ENCODE peak calls at places on chromosome 14, in ten cellular contexts. One of them, this sample, is unnamed.
A peak's percentile ranks its signal among the peaks of the same experiment; 100 is the strongest.

GRCh38 chr14:52061380-52061779 is 7.5 kb downstream of the NID2 start:
- DNase-seq in ovary: no peak
- DNase-seq in heart left ventricle: peak; percentile 62
- DNase-seq in PC-9: no peak
- DNase-seq in heart right ventricle: peak; percentile 75
- DNase-seq in tibial artery: no peak
- DNase-seq in psoas muscle: no peak
- DNase-seq in tibial nerve: no peak
- DNase-seq in fibroblast of lung: peak; percentile 51
- DNase-seq in thoracic aorta: no peak
- DNase-seq in this sample: no peak

GRCh38 chr14:55133416-55133815 is 4.4 kb downstream of the LGALS3 start:
- DNase-seq in tibial nerve: no peak
- DNase-seq in tibial artery: no peak
- DNase-seq in heart left ventricle: no peak
- DNase-seq in ovary: no peak
- DNase-seq in fibroblast of lung: peak; percentile 68
- DNase-seq in PC-9: no peak
- DNase-seq in heart right ventricle: no peak
- DNase-seq in psoas muscle: no peak
- DNase-seq in thoracic aorta: no peak
- DNase-seq in this sample: no peak

GRCh38 chr14:66011855-66012254 is 474.3 kb upstream of the CCDC196 start:
- DNase-seq in heart right ventricle: no peak
- DNase-seq in thoracic aorta: no peak
- DNase-seq in fibroblast of lung: no peak
- DNase-seq in psoas muscle: no peak
- DNase-seq in heart left ventricle: no peak
- DNase-seq in tibial artery: no peak
- DNase-seq in tibial nerve: no peak
- DNase-seq in PC-9: no peak
- DNase-seq in ovary: no peak
- DNase-seq in this sample: no peak

GRCh38 chr14:57897148-57897547 is 31.3 kb upstream of the SLC35F4 start:
- DNase-seq in heart left ventricle: no peak
- DNase-seq in heart right ventricle: no peak
- DNase-seq in tibial artery: no peak
- DNase-seq in psoas muscle: no peak
- DNase-seq in thoracic aorta: no peak
- DNase-seq in ovary: no peak
- DNase-seq in PC-9: no peak
- DNase-seq in fibroblast of lung: no peak
- DNase-seq in tibial nerve: no peak
- DNase-seq in this sample: no peak

GRCh38 chr14:41859336-41859735 is 252.7 kb downstream of the LRFN5 start:
- DNase-seq in thoracic aorta: no peak
- DNase-seq in PC-9: no peak
- DNase-seq in psoas muscle: no peak
- DNase-seq in tibial artery: no peak
- DNase-seq in ovary: no peak
- DNase-seq in heart left ventricle: no peak
- DNase-seq in fibroblast of lung: peak; percentile 64
- DNase-seq in tibial nerve: no peak
- DNase-seq in heart right ventricle: no peak
- DNase-seq in this sample: no peak

GRCh38 chr14:93959239-93960107 is 16.9 kb downstream of the ASB2 start:
- DNase-seq in ovary: no peak
- DNase-seq in fibroblast of lung: peak; percentile 62
- DNase-seq in tibial artery: no peak
- DNase-seq in heart right ventricle: peak; percentile 49
- DNase-seq in tibial nerve: no peak
- DNase-seq in PC-9: peak; percentile 80
- DNase-seq in thoracic aorta: peak; percentile 53
- DNase-seq in psoas muscle: peak; percentile 93
- DNase-seq in heart left ventricle: peak; percentile 56
- DNase-seq in this sample: peak; percentile 72

GRCh38 chr14:24058951-24059475 is 7.2 kb downstream of the CARMIL3 start:
- DNase-seq in ovary: no peak
- DNase-seq in fibroblast of lung: no peak
- DNase-seq in psoas muscle: no peak
- DNase-seq in heart left ventricle: no peak
- DNase-seq in tibial artery: no peak
- DNase-seq in thoracic aorta: no peak
- DNase-seq in PC-9: no peak
- DNase-seq in tibial nerve: no peak
- DNase-seq in heart right ventricle: no peak
- DNase-seq in this sample: no peak

GRCh38 chr14:70096866-70097265 is 91.9 kb downstream of the SLC8A3 start:
- DNase-seq in heart right ventricle: no peak
- DNase-seq in tibial nerve: no peak
- DNase-seq in psoas muscle: no peak
- DNase-seq in heart left ventricle: no peak
- DNase-seq in ovary: no peak
- DNase-seq in fibroblast of lung: peak; percentile 3
- DNase-seq in PC-9: no peak
- DNase-seq in thoracic aorta: no peak
- DNase-seq in tibial artery: no peak
- DNase-seq in this sample: no peak

DNA sequence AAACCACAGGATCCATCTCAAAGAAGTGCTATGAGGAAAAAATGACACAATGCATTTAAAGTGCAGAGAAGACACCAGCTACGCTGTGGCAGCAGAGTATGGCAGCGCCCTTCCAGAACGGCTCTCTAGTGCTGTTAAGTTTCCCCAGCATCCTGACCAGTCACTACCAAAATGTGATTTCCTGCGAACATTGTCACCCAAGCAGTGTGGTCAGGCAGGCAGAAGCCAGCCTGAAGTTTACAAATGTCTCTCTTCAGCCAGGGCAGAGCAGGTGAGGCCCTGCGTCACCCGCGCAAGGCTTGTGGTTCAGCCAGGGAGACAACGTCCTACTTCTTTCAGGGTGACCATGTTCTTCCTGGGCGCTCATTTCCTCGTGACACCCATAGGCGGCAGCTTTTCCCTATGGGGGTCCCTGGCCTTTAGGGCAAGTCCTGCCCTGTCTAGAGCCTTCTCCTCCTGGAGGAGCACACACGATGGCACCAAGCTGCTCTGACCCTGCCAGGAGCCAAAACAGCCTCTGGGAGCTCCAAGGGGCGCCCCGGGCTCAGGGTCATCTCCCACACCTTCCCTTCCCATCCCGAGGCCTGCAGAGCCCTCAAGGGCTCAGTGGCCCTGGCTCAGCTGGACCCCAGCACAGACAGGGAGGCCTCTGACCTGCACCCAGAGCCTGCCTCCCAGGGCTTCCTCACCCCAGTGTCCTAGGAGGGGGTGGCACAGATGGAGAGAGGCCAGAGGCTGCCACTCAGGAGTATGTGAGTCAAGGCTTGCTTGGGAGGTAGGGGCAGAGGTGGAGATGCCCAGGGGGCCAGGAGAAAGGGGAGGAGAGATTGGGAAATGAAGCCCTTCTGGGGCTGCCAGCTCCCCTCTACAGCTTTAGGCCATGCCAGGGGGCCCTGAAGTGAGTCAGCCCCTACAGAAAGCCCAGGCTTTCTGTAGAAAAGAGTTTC is 41.9 kb downstream of the PSMA6 start:
- DNase-seq in psoas muscle: no peak
- DNase-seq in heart right ventricle: no peak
- DNase-seq in tibial artery: no peak
- DNase-seq in ovary: no peak
- DNase-seq in heart left ventricle: no peak
- DNase-seq in thoracic aorta: no peak
- DNase-seq in fibroblast of lung: no peak
- DNase-seq in tibial nerve: no peak
- DNase-seq in PC-9: no peak
- DNase-seq in this sample: no peak
- TF ChIP-seq CTCF in psoas muscle: no peak
- TF ChIP-seq CTCF in heart right ventricle: no peak
- TF ChIP-seq CTCF in tibial artery: no peak
- TF ChIP-seq CTCF in ovary: no peak
- TF ChIP-seq CTCF in heart left ventricle: no peak
- TF ChIP-seq CTCF in thoracic aorta: no peak
- TF ChIP-seq CTCF in fibroblast of lung: no peak
- TF ChIP-seq CTCF in tibial nerve: no peak
- TF ChIP-seq CTCF in PC-9: no peak
- TF ChIP-seq CTCF in this sample: no peak

GRCh38 chr14:74609721-74610120 is 2.3 kb downstream of the LTBP2 start:
- DNase-seq in psoas muscle: no peak
- DNase-seq in fibroblast of lung: peak; percentile 33
- DNase-seq in heart right ventricle: no peak
- DNase-seq in heart left ventricle: no peak
- DNase-seq in ovary: no peak
- DNase-seq in tibial nerve: no peak
- DNase-seq in tibial artery: no peak
- DNase-seq in thoracic aorta: no peak
- DNase-seq in PC-9: no peak
- DNase-seq in this sample: no peak

GRCh38 chr14:74612346-74613021 is 447 bp upstream of the LTBP2 start:
- DNase-seq in tibial nerve: peak; percentile 66
- DNase-seq in tibial artery: peak; percentile 80
- DNase-seq in fibroblast of lung: peak; percentile 75
- DNase-seq in heart right ventricle: peak; percentile 65
- DNase-seq in thoracic aorta: no peak
- DNase-seq in psoas muscle: peak; percentile 92
- DNase-seq in ovary: peak; percentile 89
- DNase-seq in heart left ventricle: peak; percentile 86
- DNase-seq in PC-9: peak; percentile 99
- DNase-seq in this sample: no peak

GRCh38 chr14:74611672-74612345 is at the start of gene LTBP2:
- DNase-seq in ovary: no peak
- DNase-seq in psoas muscle: no peak
- DNase-seq in heart right ventricle: no peak
- DNase-seq in heart left ventricle: no peak
- DNase-seq in fibroblast of lung: no peak
- DNase-seq in tibial artery: no peak
- DNase-seq in thoracic aorta: no peak
- DNase-seq in PC-9: peak; percentile 58
- DNase-seq in tibial nerve: no peak
- DNase-seq in this sample: no peak

GRCh38 chr14:74610199-74610865 is 1.7 kb downstream of the LTBP2 start:
- DNase-seq in psoas muscle: no peak
- DNase-seq in tibial artery: no peak
- DNase-seq in ovary: no peak
- DNase-seq in fibroblast of lung: no peak
- DNase-seq in tibial nerve: no peak
- DNase-seq in heart left ventricle: no peak
- DNase-seq in heart right ventricle: no peak
- DNase-seq in thoracic aorta: no peak
- DNase-seq in PC-9: no peak
- DNase-seq in this sample: no peak

GRCh38 chr14:74610866-74611671 is 968 bp downstream of the LTBP2 start:
- DNase-seq in heart right ventricle: no peak
- DNase-seq in thoracic aorta: no peak
- DNase-seq in fibroblast of lung: peak; percentile 51
- DNase-seq in heart left ventricle: no peak
- DNase-seq in tibial nerve: no peak
- DNase-seq in tibial artery: peak; percentile 47
- DNase-seq in ovary: peak; percentile 58
- DNase-seq in psoas muscle: no peak
- DNase-seq in PC-9: no peak
- DNase-seq in this sample: no peak
- H3K4me3 ChIP-seq in heart right ventricle: peak overlapping the region; percentile 68
- H3K4me3 ChIP-seq in thoracic aorta: peak overlapping the region; percentile 92
- H3K4me3 ChIP-seq in fibroblast of lung: peak overlapping the region; percentile 94
- H3K4me3 ChIP-seq in heart left ventricle: peak overlapping the region; percentile 64
- H3K4me3 ChIP-seq in tibial nerve: peak overlapping the region; percentile 84
- H3K4me3 ChIP-seq in tibial artery: peak overlapping the region; percentile 77
- H3K4me3 ChIP-seq in ovary: peak overlapping the region; percentile 59
- H3K4me3 ChIP-seq in psoas muscle: peak overlapping the region; percentile 84
- H3K4me3 ChIP-seq in PC-9: no peak overlapping the region
- H3K4me3 ChIP-seq in this sample: peak overlapping the region; percentile 69

GRCh38 chr14:105528197-105528858 is 1.9 kb downstream of the TMEM121 start:
- DNase-seq in heart right ventricle: peak; percentile 80
- DNase-seq in tibial nerve: peak; percentile 59
- DNase-seq in ovary: peak; percentile 87
- DNase-seq in PC-9: peak; percentile 63
- DNase-seq in heart left ventricle: peak; percentile 85
- DNase-seq in psoas muscle: peak; percentile 88
- DNase-seq in tibial artery: peak; percentile 64
- DNase-seq in fibroblast of lung: peak; percentile 64
- DNase-seq in thoracic aorta: no peak
- DNase-seq in this sample: no peak

GRCh38 chr14:105530446-105531087 is 4.2 kb downstream of the TMEM121 start:
- DNase-seq in PC-9: no peak
- DNase-seq in fibroblast of lung: no peak
- DNase-seq in ovary: no peak
- DNase-seq in tibial artery: no peak
- DNase-seq in thoracic aorta: no peak
- DNase-seq in heart left ventricle: no peak
- DNase-seq in heart right ventricle: no peak
- DNase-seq in tibial nerve: no peak
- DNase-seq in psoas muscle: peak; percentile 49
- DNase-seq in this sample: no peak

GRCh38 chr14:105527381-105528196 is 1.2 kb downstream of the TMEM121 start:
- DNase-seq in heart left ventricle: no peak
- DNase-seq in psoas muscle: no peak
- DNase-seq in fibroblast of lung: no peak
- DNase-seq in thoracic aorta: no peak
- DNase-seq in ovary: no peak
- DNase-seq in heart right ventricle: no peak
- DNase-seq in PC-9: no peak
- DNase-seq in tibial artery: no peak
- DNase-seq in tibial nerve: no peak
- DNase-seq in this sample: no peak

GRCh38 chr14:105529506-105530445 is 3.4 kb downstream of the TMEM121 start:
- DNase-seq in PC-9: no peak
- DNase-seq in fibroblast of lung: no peak
- DNase-seq in tibial artery: no peak
- DNase-seq in thoracic aorta: no peak
- DNase-seq in heart left ventricle: peak; percentile 51
- DNase-seq in heart right ventricle: peak; percentile 66
- DNase-seq in ovary: no peak
- DNase-seq in psoas muscle: peak; percentile 49
- DNase-seq in tibial nerve: no peak
- DNase-seq in this sample: no peak

GRCh38 chr14:105528859-105529505 is 2.6 kb downstream of the TMEM121 start:
- DNase-seq in ovary: no peak
- DNase-seq in thoracic aorta: no peak
- DNase-seq in psoas muscle: peak; percentile 50
- DNase-seq in tibial artery: no peak
- DNase-seq in PC-9: no peak
- DNase-seq in fibroblast of lung: no peak
- DNase-seq in heart left ventricle: no peak
- DNase-seq in tibial nerve: no peak
- DNase-seq in heart right ventricle: no peak
- DNase-seq in this sample: no peak
- H3K27me3 ChIP-seq in ovary: no peaks in the 10 kb centered on the region
- H3K27me3 ChIP-seq in thoracic aorta: no peaks in the 10 kb centered on the region
- H3K27me3 ChIP-seq in psoas muscle: peaks cover 16% of the 10 kb centered on the region
- H3K27me3 ChIP-seq in tibial artery: no peaks in the 10 kb centered on the region
- H3K27me3 ChIP-seq in PC-9: peaks cover 26% of the 10 kb centered on the region
- H3K27me3 ChIP-seq in fibroblast of lung: peaks cover 6% of the 10 kb centered on the region
- H3K27me3 ChIP-seq in heart left ventricle: peaks cover 8% of the 10 kb centered on the region
- H3K27me3 ChIP-seq in tibial nerve: no peaks in the 10 kb centered on the region
- H3K27me3 ChIP-seq in heart right ventricle: no peaks in the 10 kb centered on the region
- H3K27me3 ChIP-seq in this sample: no peaks in the 10 kb centered on the region

DNA sequence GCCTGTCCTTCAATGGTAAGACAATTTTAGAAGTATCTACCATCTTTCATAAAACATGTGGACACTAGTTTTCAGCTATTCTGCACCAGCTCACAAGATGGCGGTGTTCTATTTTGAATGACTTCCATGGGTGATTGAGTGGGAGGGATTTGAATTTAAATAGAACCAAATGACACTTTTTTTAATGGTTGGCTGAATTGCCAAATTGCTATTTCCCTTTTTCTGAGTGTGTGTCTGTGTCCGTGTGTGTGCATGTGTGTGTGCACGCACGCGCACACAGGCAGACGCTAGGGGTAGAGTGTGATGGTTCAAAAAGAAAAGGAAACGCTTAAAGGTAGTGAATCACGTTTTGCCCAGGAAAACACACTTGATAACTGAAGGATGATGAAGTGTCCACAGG is 362.6 kb downstream of the DAD1 start:
- DNase-seq in tibial artery: no peak
- DNase-seq in fibroblast of lung: no peak
- DNase-seq in PC-9: peak; percentile 5
- DNase-seq in heart right ventricle: no peak
- DNase-seq in heart left ventricle: no peak
- DNase-seq in psoas muscle: no peak
- DNase-seq in thoracic aorta: no peak
- DNase-seq in tibial nerve: no peak
- DNase-seq in ovary: no peak
- DNase-seq in this sample: no peak
- TF ChIP-seq CTCF in tibial artery: peak; percentile 19
- TF ChIP-seq CTCF in fibroblast of lung: no peak
- TF ChIP-seq CTCF in PC-9: peak; percentile 41
- TF ChIP-seq CTCF in heart right ventricle: peak; percentile 21
- TF ChIP-seq CTCF in heart left ventricle: peak; percentile 26
- TF ChIP-seq CTCF in psoas muscle: no peak
- TF ChIP-seq CTCF in thoracic aorta: no peak
- TF ChIP-seq CTCF in tibial nerve: no peak
- TF ChIP-seq CTCF in ovary: no peak
- TF ChIP-seq CTCF in this sample: no peak